ENCODE peak calls at places on chromosomes 11 and 22, in nine cellular contexts. Q is thoracic aorta; C is neural progenitor cell; B is body of pancreas; Y is CD4-positive, alpha-beta T cell; U is mesothelial cell of epicardium; P is fibroblast of the aortic adventitia; X is WTC11; E is Calu3. V is an unnamed sample.

GRCh38 chr11:122229078-122229477 is 113.1 kb upstream of the BLID start:
- DNase-seq in C (no peak), X (no peak), Y (no peak), P (peak), B (no peak), U (no peak), E (no peak), Q (no peak), V (no peak)

GRCh38 chr11:94649925-94650623 is 82.9 kb downstream of the PIWIL4 start:
- DNase-seq in E (no peak), X (no peak), Y (no peak), C (no peak), U (no peak), P (no peak), B (no peak), Q (no peak), V (no peak)

GRCh38 chr11:127223026-127223425 is 222.5 kb upstream of the KIRREL3 start:
- DNase-seq in P (no peak), Q (no peak), B (no peak), U (no peak), X (no peak), Y (no peak), E (no peak), C (no peak), V (no peak)

GRCh38 chr11:4672470-4672869 is 25.2 kb downstream of the OR51E2 start:
- DNase-seq in P (no peak), C (no peak), Y (no peak), B (no peak), E (no peak), U (no peak), X (no peak), Q (no peak), V (no peak)

GRCh38 chr11:106208795-106209194 is 131.3 kb downstream of the AASDHPPT start:
- DNase-seq in U (no peak), E (no peak), Y (no peak), B (peak), P (no peak), Q (no peak), C (no peak), X (no peak), V (no peak)

GRCh38 chr22:20514658-20515406 is 7.4 kb downstream of the MED15 start:
- DNase-seq in B (no peak), C (no peak), P (peak), E (no peak), X (no peak), U (no peak), Y (no peak), Q (no peak), V (no peak)

GRCh38 chr11:82927264-82927880 is 25.8 kb downstream of the DDIAS start:
- DNase-seq in E (peak), C (peak), U (no peak), X (no peak), Y (peak), Q (no peak), P (peak), B (no peak), V (peak)

GRCh38 chr11:64181506-64182411 is 4.2 kb upstream of the STIP1 start:
- DNase-seq in X (peak), B (peak), U (peak), P (peak), Q (peak), E (peak), C (peak), Y (no peak), V (peak)

GRCh38 chr11:122020902-122021301 is 95.1 kb downstream of the BLID start:
- DNase-seq in Q (no peak), U (no peak), Y (no peak), P (peak), C (no peak), X (no peak), E (no peak), B (no peak), V (peak)

GRCh38 chr22:35616043-35616442 is 1.1 kb downstream of the MB start:
- DNase-seq in P (no peak), C (no peak), E (no peak), B (no peak), X (no peak), Q (no peak), U (no peak), Y (no peak), V (no peak)

GRCh38 chr11:99135508-99135907 is 114.8 kb downstream of the CNTN5 start:
- DNase-seq in B (no peak), U (no peak), X (no peak), Q (no peak), E (no peak), P (no peak), Y (no peak), C (no peak), V (no peak)

GRCh38 chr11:112655386-112655785 is 305.8 kb upstream of the NCAM1 start:
- DNase-seq in Y (no peak), Q (peak), U (no peak), E (no peak), X (no peak), P (peak), B (peak), C (no peak), V (no peak)

GRCh38 chr11:8086001-8086479 is 5.0 kb downstream of the TUB start:
- DNase-seq in U (no peak), C (no peak), E (no peak), X (no peak), P (no peak), B (no peak), Y (no peak), Q (no peak), V (no peak)

GRCh38 chr11:69512136-69512535 is 30.7 kb downstream of the LINC01488 start:
- DNase-seq in Q (no peak), X (no peak), E (no peak), B (no peak), C (no peak), Y (no peak), U (no peak), P (no peak), V (no peak)

GRCh38 chr22:41831828-41832552 is 915 bp upstream of the SREBF2 start:
- DNase-seq in B (no peak), Y (no peak), U (no peak), Q (no peak), C (no peak), E (no peak), P (peak), X (no peak), V (no peak)

GRCh38 chr11:44517541-44517940 is 47.9 kb upstream of the CD82 start:
- DNase-seq in C (no peak), X (no peak), E (no peak), P (no peak), B (no peak), Y (no peak), Q (no peak), U (no peak), V (no peak)

GRCh38 chr11:28559497-28559896 is 451.3 kb downstream of the METTL15 start:
- DNase-seq in X (peak), C (peak), Q (no peak), E (no peak), U (no peak), B (no peak), P (peak), Y (no peak), V (no peak)

GRCh38 chr11:114274637-114275036 is 21.6 kb upstream of the NNMT start:
- DNase-seq in Y (no peak), X (no peak), C (no peak), Q (no peak), U (no peak), P (no peak), B (no peak), E (no peak), V (no peak)

GRCh38 chr22:44928064-44928463 is 81.7 kb downstream of the PHF21B start:
- DNase-seq in E (no peak), C (no peak), Y (no peak), B (no peak), P (no peak), U (no peak), X (no peak), Q (no peak), V (no peak)

GRCh38 chr11:48111941-48112340 is 104.7 kb upstream of the OR4B1 start:
- DNase-seq in P (no peak), X (no peak), C (no peak), E (no peak), U (no peak), Y (no peak), Q (no peak), B (no peak), V (no peak)

GRCh38 chr11:6057452-6057851 is 26.9 kb upstream of the OR56A1 start:
- DNase-seq in Y (no peak), C (no peak), E (no peak), X (no peak), U (no peak), P (no peak), B (no peak), Q (no peak), V (no peak)

GRCh38 chr22:31942091-31942490 is 2.2 kb upstream of the YWHAH start:
- DNase-seq in Q (no peak), E (no peak), B (no peak), C (no peak), P (no peak), Y (no peak), U (no peak), X (no peak), V (no peak)

GRCh38 chr11:124174001-124174400 is 9.1 kb upstream of the OR10D3 start:
- DNase-seq in Y (no peak), C (peak), Q (no peak), E (no peak), B (no peak), U (no peak), P (peak), X (no peak), V (peak)

GRCh38 chr11:55773138-55773537 is at the start of gene OR5D13:
- DNase-seq in Y (no peak), E (no peak), X (no peak), P (no peak), C (no peak), B (no peak), U (no peak), Q (no peak), V (no peak)

GRCh38 chr22:29148036-29148435 is 57.7 kb upstream of the EMID1 start:
- DNase-seq in P (no peak), E (no peak), U (no peak), Y (no peak), X (no peak), Q (no peak), B (no peak), C (no peak), V (no peak)

GRCh38 chr11:63915961-63916836 is 765 bp downstream of the RCOR2 start:
- DNase-seq in P (peak), E (peak), C (peak), Q (no peak), Y (no peak), X (peak), U (no peak), B (peak), V (peak)

GRCh38 chr11:27237641-27238040 is 125.4 kb downstream of the CCDC34 start:
- DNase-seq in P (no peak), E (no peak), Q (no peak), Y (no peak), C (no peak), X (no peak), B (no peak), U (no peak), V (peak)

GRCh38 chr11:82960000-82960778 is 58.7 kb downstream of the DDIAS start:
- DNase-seq in E (no peak), Y (peak), C (no peak), X (no peak), P (no peak), B (no peak), U (no peak), Q (no peak), V (no peak)

GRCh38 chr11:72985645-72986044 is 156.5 kb downstream of the FCHSD2 start:
- DNase-seq in P (no peak), Y (no peak), E (no peak), Q (no peak), X (no peak), B (peak), C (no peak), U (no peak), V (no peak)

GRCh38 chr11:91459840-91460239 is 764.8 kb upstream of the FAT3 start:
- DNase-seq in C (no peak), X (no peak), P (no peak), Y (no peak), U (no peak), E (no peak), B (no peak), Q (no peak), V (no peak)

GRCh38 chr11:43282607-43283440 is 29.0 kb upstream of the API5 start:
- DNase-seq in Q (no peak), B (peak), E (peak), P (peak), Y (no peak), C (peak), U (no peak), X (peak), V (peak)

GRCh38 chr22:25062378-25063095 is 110.0 kb downstream of the KIAA1671 start:
- DNase-seq in E (no peak), C (no peak), U (no peak), B (no peak), X (no peak), P (no peak), Q (no peak), Y (peak), V (no peak)

GRCh38 chr22:47051435-47052175 is 289.2 kb downstream of the TBC1D22A start:
- DNase-seq in Y (no peak), C (peak), U (no peak), E (no peak), X (no peak), Q (no peak), P (no peak), B (no peak), V (no peak)

DNA sequence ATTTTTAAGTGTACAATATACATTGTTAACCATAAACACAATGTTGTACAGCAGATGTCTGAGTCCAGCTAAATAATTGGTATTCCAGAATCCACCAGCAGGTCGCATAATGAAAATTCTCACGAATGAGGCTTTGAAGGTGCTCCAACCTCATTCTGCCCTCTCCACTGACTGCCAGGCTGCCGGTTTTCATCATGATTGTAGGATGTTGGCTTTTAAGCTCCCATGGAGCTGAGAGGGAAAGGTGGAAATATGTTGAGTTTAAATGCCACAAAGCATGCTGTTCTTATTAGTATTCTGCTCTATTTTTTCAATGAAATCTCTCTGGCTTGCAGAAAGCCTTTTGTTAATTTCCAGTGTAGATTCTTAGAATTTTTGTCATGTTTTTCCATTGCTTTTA is 337.2 kb upstream of the DDI1 start:
- DNase-seq in C (no peak), U (no peak), Q (no peak), B (no peak), P (peak), X (no peak), E (no peak), Y (no peak), V (no peak)
- TF ChIP-seq CTCF in C (peak), U (peak), Q (no peak), B (no peak), P (peak), X (no peak), E (no peak), Y (no peak), V (no peak)

DNA sequence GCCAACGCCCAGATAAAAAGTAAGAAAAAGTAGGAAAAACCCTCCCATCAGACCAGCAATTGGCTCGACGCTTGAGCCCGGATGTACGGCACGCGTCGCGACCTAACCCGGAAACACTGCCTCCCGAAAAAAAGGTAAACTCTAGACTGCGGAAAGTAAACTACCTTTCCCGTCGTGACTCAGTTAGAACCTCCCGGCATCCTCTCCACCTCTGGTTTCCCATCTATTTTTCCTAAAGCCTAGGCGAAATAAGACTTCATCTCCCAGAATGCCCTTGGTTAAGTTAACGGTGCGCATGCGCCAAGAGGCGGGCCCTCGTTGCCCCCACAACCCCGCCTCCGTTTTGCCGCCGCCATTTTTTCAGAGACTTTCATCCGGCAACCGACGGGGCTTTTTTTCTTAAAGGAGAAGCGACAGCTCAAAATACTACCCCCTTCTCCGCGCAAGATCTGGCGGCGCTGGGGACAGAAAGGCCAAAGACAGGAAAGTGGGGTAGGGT is 678 bp upstream of the ZFP91 start:
- DNase-seq in E (peak), Y (peak), X (peak), U (peak), P (peak), B (peak), Q (peak), C (peak), V (peak)
- TF ChIP-seq CTCF in E (no peak), Y (no peak), X (no peak), U (no peak), P (no peak), B (no peak), Q (no peak), C (no peak), V (no peak)

GRCh38 chr11:13343931-13344717 is 66.5 kb downstream of the BMAL1 start:
- DNase-seq in B (peak), P (peak), U (peak), Q (peak), Y (peak), C (peak), X (peak), E (peak), V (peak)
- TF ChIP-seq CTCF in B (peak), P (peak), U (peak), Q (peak), Y (peak), C (peak), X (peak), E (peak), V (peak)

GRCh38 chr11:120633630-120634374 is 122.3 kb downstream of the GRIK4 start:
- DNase-seq in E (no peak), X (no peak), B (no peak), C (no peak), U (no peak), P (no peak), Y (no peak), Q (no peak), V (no peak)

GRCh38 chr11:120634706-120635105 is 123.2 kb downstream of the GRIK4 start:
- DNase-seq in C (no peak), Y (no peak), E (no peak), Q (no peak), B (no peak), U (no peak), P (no peak), X (no peak), V (no peak)

GRCh38 chr11:120629407-120629806 is 117.9 kb downstream of the GRIK4 start:
- DNase-seq in Y (no peak), Q (no peak), P (no peak), U (no peak), C (no peak), X (peak), B (no peak), E (no peak), V (no peak)

GRCh38 chr11:120630100-120630499 is 118.6 kb downstream of the GRIK4 start:
- DNase-seq in U (no peak), E (no peak), C (no peak), Y (no peak), B (no peak), P (no peak), X (no peak), Q (no peak), V (no peak)

DNA sequence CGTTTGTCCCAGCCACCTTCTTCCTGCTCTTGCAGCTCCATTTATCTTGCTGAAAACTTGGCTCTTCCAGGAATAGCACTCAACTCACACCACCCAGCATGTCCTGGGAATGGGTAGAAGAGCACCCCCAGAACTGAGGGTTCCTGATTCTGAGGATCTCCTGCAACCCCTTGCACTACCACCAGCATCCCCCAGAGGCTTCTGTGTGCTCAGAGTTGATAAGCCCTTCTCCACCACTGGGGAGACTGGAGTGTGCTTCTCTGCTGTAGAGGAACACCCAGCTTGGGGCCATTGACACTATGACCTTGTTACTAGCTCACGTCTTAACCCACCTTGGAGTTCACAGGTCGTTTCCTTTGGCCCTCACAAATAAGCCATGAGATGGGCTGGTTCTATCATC is 121.0 kb downstream of the GRIK4 start:
- DNase-seq in P (no peak), Q (no peak), C (no peak), B (no peak), E (no peak), X (no peak), Y (no peak), U (no peak), V (no peak)
- TF ChIP-seq CTCF in P (no peak), Q (no peak), C (peak), B (no peak), E (no peak), X (peak), Y (no peak), U (no peak), V (no peak)